ENCODE peak calls at places on chromosomes 12 and 14, in seven cellular contexts. S is HL-60; T is fibroblast of pulmonary artery; V is activated naive CD4-positive, alpha-beta T cell treated with Interleukin-2 at 50 U/mL for 16 hours; Y is HFF-Myc; K is NCI-H1092; U is neural crest cell. H is an unnamed sample.

GRCh38 chr12:1920971-1921370 is 2.5 kb upstream of the CACNA2D4 start:
- DNase-seq in U (no peak), Y (no peak), T (no peak), S (no peak), K (no peak), V (no peak), H (no peak)

GRCh38 chr12:4119157-4119761 is 154.3 kb upstream of the CCND2 start:
- DNase-seq in S (no peak), Y (no peak), K (no peak), V (peak), T (no peak), U (no peak), H (no peak)

GRCh38 chr12:66241061-66242043 is 52.3 kb downstream of the IRAK3 start:
- DNase-seq in U (no peak), S (peak), T (peak), K (no peak), Y (peak), V (no peak), H (no peak)

GRCh38 chr14:103803661-103804060 is 43.7 kb downstream of the PPP1R13B start:
- DNase-seq in V (no peak), S (no peak), Y (no peak), U (no peak), K (no peak), T (peak), H (no peak)

GRCh38 chr14:20415723-20416622 is 2.7 kb upstream of the TEP1 start:
- DNase-seq in Y (peak), U (peak), T (peak), K (peak), S (peak), V (peak), H (peak)

GRCh38 chr14:53409974-53410373 is 256.9 kb upstream of the DDHD1 start:
- DNase-seq in T (peak), K (no peak), V (no peak), U (no peak), Y (no peak), S (no peak), H (no peak)

GRCh38 chr12:95238150-95238549 is 20.5 kb downstream of the VEZT start:
- DNase-seq in T (no peak), Y (no peak), V (no peak), S (no peak), K (no peak), U (no peak), H (no peak)

GRCh38 chr14:69692542-69693053 is 74.3 kb upstream of the SRSF5 start:
- DNase-seq in Y (no peak), K (peak), T (no peak), U (no peak), V (no peak), S (no peak), H (no peak)

GRCh38 chr12:55745361-55746146 is 2.6 kb downstream of the GDF11 start:
- DNase-seq in T (peak), K (peak), V (no peak), U (peak), Y (no peak), S (no peak), H (no peak)

GRCh38 chr12:73815072-73815660 is 722.5 kb upstream of the ATXN7L3B start:
- DNase-seq in S (no peak), T (no peak), K (no peak), U (no peak), V (no peak), Y (no peak), H (no peak)

GRCh38 chr12:108881953-108882352 is 2.1 kb downstream of the DAO start:
- DNase-seq in U (no peak), Y (no peak), T (no peak), V (no peak), K (no peak), S (no peak), H (no peak)

GRCh38 chr12:45655186-45655585 is 74.3 kb upstream of the ARID2 start:
- DNase-seq in T (peak), Y (no peak), V (peak), S (no peak), U (no peak), K (peak), H (peak)

GRCh38 chr12:65826513-65827171 is 2.4 kb downstream of the HMGA2 start:
- DNase-seq in S (no peak), T (peak), U (no peak), Y (no peak), V (no peak), K (no peak), H (no peak)

GRCh38 chr12:71582925-71583324 is 80.7 kb downstream of the ZFC3H1 start:
- DNase-seq in Y (no peak), K (no peak), T (no peak), U (no peak), V (no peak), S (no peak), H (no peak)

GRCh38 chr12:56998981-56999380 is 7.4 kb downstream of the ZBTB39 start:
- DNase-seq in S (no peak), K (no peak), Y (no peak), U (no peak), V (peak), T (no peak), H (no peak)

GRCh38 chr12:63978519-63978918 is 134.0 kb downstream of the SRGAP1 start:
- DNase-seq in Y (peak), V (no peak), K (no peak), S (no peak), T (peak), U (no peak), H (no peak)

GRCh38 chr12:34395056-34396005 is 373.0 kb downstream of the ALG10 start:
- DNase-seq in S (no peak), U (no peak), T (no peak), K (no peak), V (peak), Y (no peak), H (no peak)

GRCh38 chr12:100141666-100141997 is 1.0 kb downstream of the BLTP3B start:
- DNase-seq in T (peak), S (peak), K (no peak), Y (peak), U (no peak), V (peak), H (no peak)

GRCh38 chr12:120115692-120116442 is 686 bp downstream of the RAB35 start:
- DNase-seq in K (no peak), T (peak), Y (no peak), U (peak), V (peak), S (peak), H (no peak)

GRCh38 chr12:89461649-89462612 is 62.7 kb downstream of the GALNT4 start:
- DNase-seq in K (peak), T (peak), U (no peak), S (no peak), V (no peak), Y (no peak), H (peak)

GRCh38 chr12:11500222-11500860 is 105.0 kb upstream of the PRB2 start:
- DNase-seq in U (peak), Y (peak), V (peak), K (peak), T (peak), S (peak), H (peak)

GRCh38 chr12:88763536-88764100 is 183.3 kb upstream of the KITLG start:
- DNase-seq in K (no peak), Y (no peak), S (no peak), V (no peak), U (no peak), T (no peak), H (no peak)

GRCh38 chr12:110754101-110754793 is 11.6 kb upstream of the PPP1CC start:
- DNase-seq in K (no peak), V (no peak), U (no peak), T (peak), S (no peak), Y (no peak), H (no peak)

GRCh38 chr14:75141967-75142366 is 15.1 kb upstream of the NEK9 start:
- DNase-seq in V (no peak), S (no peak), Y (no peak), K (no peak), T (peak), U (no peak), H (no peak)